ENCODE peak calls at places on chromosomes 3 and 15, in ten cellular contexts. N, U, L, M, X, S, C, D, Y and I are unnamed samples.

GRCh38 chr15:36415643-36416042 is 163.8 kb upstream of the CDIN1 start:
- DNase-seq in N (no peak), U (no peak), M (peak), X (no peak), Y (peak), C (peak), S (no peak), L (no peak), D (no peak), I (peak)

GRCh38 chr15:31398677-31399260 is 72.1 kb downstream of the KLF13 start:
- DNase-seq in L (no peak), D (no peak), C (peak), U (no peak), S (no peak), M (no peak), X (no peak), N (no peak), Y (no peak), I (no peak)

GRCh38 chr3:42190701-42191442 is 75.1 kb downstream of the CCK start:
- DNase-seq in L (peak), C (peak), U (peak), S (peak), D (peak), M (peak), X (peak), Y (no peak), N (peak), I (peak)

GRCh38 chr15:78709263-78709882 is 68.4 kb upstream of the CHRNB4 start:
- DNase-seq in M (peak), C (peak), L (peak), N (peak), Y (no peak), S (peak), X (peak), U (peak), D (peak), I (peak)

GRCh38 chr15:48650931-48651330 is 5.4 kb upstream of the FBN1 start:
- DNase-seq in D (no peak), L (no peak), M (no peak), N (no peak), C (no peak), Y (no peak), U (no peak), S (no peak), X (no peak), I (peak)

GRCh38 chr3:188431040-188431439 is 277.1 kb downstream of the LPP start:
- DNase-seq in D (no peak), L (no peak), S (no peak), N (no peak), X (no peak), Y (no peak), C (no peak), U (no peak), M (no peak), I (no peak)

GRCh38 chr3:161274691-161275298 is 53.7 kb downstream of the NMD3 start:
- DNase-seq in S (peak), C (peak), M (peak), L (peak), N (peak), Y (no peak), U (no peak), D (no peak), X (no peak), I (peak)

GRCh38 chr15:74393423-74393822 is 26.0 kb upstream of the CYP11A1 start:
- DNase-seq in N (no peak), S (no peak), X (no peak), Y (no peak), C (no peak), L (no peak), M (no peak), U (no peak), D (no peak), I (no peak)

GRCh38 chr3:179760944-179761343 is 108.1 kb downstream of the USP13 start:
- DNase-seq in M (peak), D (no peak), N (no peak), Y (no peak), C (peak), X (no peak), S (no peak), L (peak), U (no peak), I (no peak)

GRCh38 chr3:149879872-149880271 is 66.9 kb downstream of the RNF13 start:
- DNase-seq in Y (peak), L (peak), D (no peak), M (peak), N (no peak), U (peak), X (no peak), C (peak), S (peak), I (peak)

GRCh38 chr3:160719710-160720109 is 36.3 kb upstream of the PPM1L start:
- DNase-seq in N (no peak), S (no peak), L (no peak), D (no peak), C (no peak), U (no peak), M (no peak), Y (no peak), X (no peak), I (no peak)

GRCh38 chr15:39283531-39283930 is 297.3 kb upstream of the THBS1 start:
- DNase-seq in C (no peak), S (no peak), N (no peak), X (no peak), L (no peak), M (no peak), D (no peak), Y (no peak), U (no peak), I (peak)

GRCh38 chr3:157335677-157336076 is 101.0 kb upstream of the PTX3 start:
- DNase-seq in X (no peak), Y (no peak), D (no peak), L (peak), M (peak), U (peak), N (no peak), C (peak), S (no peak), I (peak)

GRCh38 chr3:140323561-140323960 is 354.3 kb upstream of the TRIM42 start:
- DNase-seq in U (no peak), D (no peak), Y (no peak), C (peak), M (no peak), S (no peak), X (no peak), N (no peak), L (no peak), I (peak)

GRCh38 chr3:151410891-151411559 is 26.5 kb upstream of the P2RY12 start:
- DNase-seq in U (no peak), X (no peak), C (peak), M (peak), L (no peak), N (no peak), Y (no peak), S (no peak), D (no peak), I (peak)

GRCh38 chr15:59501531-59502113 is 63.6 kb downstream of the FAM81A start:
- DNase-seq in S (peak), U (no peak), M (peak), L (peak), C (peak), N (peak), D (no peak), X (no peak), Y (peak), I (peak)

GRCh38 chr3:46052531-46052930 is 25.2 kb upstream of the XCR1 start:
- DNase-seq in C (no peak), N (no peak), D (no peak), L (no peak), X (no peak), M (no peak), Y (no peak), U (no peak), S (no peak), I (no peak)

GRCh38 chr3:124297062-124297980 is 305.4 kb upstream of the ROPN1 start:
- DNase-seq in C (no peak), D (no peak), X (no peak), N (no peak), U (no peak), M (no peak), S (no peak), Y (no peak), L (peak), I (no peak)

GRCh38 chr3:107235923-107236315 is 141.3 kb upstream of the CCDC54 start:
- DNase-seq in D (peak), S (no peak), C (peak), L (peak), U (peak), N (peak), X (peak), M (peak), Y (peak), I (peak)

GRCh38 chr3:134092231-134092701 is 62.5 kb upstream of the SLCO2A1 start:
- DNase-seq in N (no peak), Y (no peak), M (peak), C (no peak), L (no peak), U (no peak), S (no peak), X (no peak), D (no peak), I (no peak)

GRCh38 chr3:102133376-102133775 is 284.1 kb downstream of the NFKBIZ start:
- DNase-seq in L (no peak), S (no peak), C (no peak), D (no peak), N (no peak), U (no peak), X (no peak), Y (no peak), M (no peak), I (no peak)

GRCh38 chr3:54988302-54989022 is 60.6 kb upstream of the LRTM1 start:
- DNase-seq in U (no peak), N (no peak), L (peak), S (no peak), C (no peak), D (no peak), X (no peak), Y (peak), M (peak), I (peak)

GRCh38 chr15:74304459-74304858 is 63.0 kb downstream of the CYP11A1 start:
- DNase-seq in C (no peak), M (no peak), U (no peak), X (no peak), Y (no peak), N (no peak), D (no peak), L (no peak), S (no peak), I (no peak)

GRCh38 chr15:35306361-35306981 is 221.4 kb upstream of the NANOGP8 start:
- DNase-seq in X (no peak), M (peak), C (peak), Y (no peak), D (no peak), N (no peak), L (peak), U (no peak), S (no peak), I (peak)

GRCh38 chr3:42755681-42756578 is 17.1 kb downstream of the CCDC13 start:
- DNase-seq in L (peak), C (no peak), Y (no peak), M (peak), S (no peak), N (peak), U (no peak), D (no peak), X (no peak), I (peak)

GRCh38 chr3:69411331-69411730 is 25.4 kb upstream of the FRMD4B start:
- DNase-seq in M (peak), U (no peak), N (no peak), D (no peak), L (peak), Y (peak), S (no peak), X (no peak), C (peak), I (peak)

GRCh38 chr3:168141405-168141993 is 45.8 kb upstream of the GOLIM4 start:
- DNase-seq in U (no peak), X (no peak), L (no peak), N (no peak), Y (no peak), D (no peak), S (no peak), C (no peak), M (no peak), I (no peak)

GRCh38 chr15:101296418-101297405 is 1.7 kb upstream of the SNRPA1 start:
- DNase-seq in S (no peak), C (peak), D (no peak), X (no peak), L (no peak), Y (no peak), U (no peak), N (no peak), M (peak), I (no peak)

GRCh38 chr3:80701349-80701748 is 933.6 kb upstream of the ROBO1 start:
- DNase-seq in M (no peak), X (no peak), C (no peak), U (no peak), N (no peak), Y (no peak), D (no peak), S (no peak), L (no peak), I (no peak)

GRCh38 chr3:197505796-197506553 is 49.8 kb downstream of the BDH1 start:
- DNase-seq in U (no peak), L (no peak), M (no peak), Y (no peak), N (no peak), D (no peak), C (no peak), X (no peak), S (peak), I (no peak)